ENCODE peak calls at places on chromosome 21, in five cellular contexts. S is upper lobe of left lung, D is K562, Z is HepG2, V is GM12878. M is an unnamed sample. For H3K9me3, the result is how much of the 10 kb centered on the place peaks cover.

GRCh38 chr21:18772404-18772803 is 368.8 kb upstream of the TMPRSS15 start:
- ATAC-seq in S (no peak), Z (no peak), D (no peak), V (no peak), M (no peak)

GRCh38 chr21:41280115-41280919 is 36.3 kb upstream of the FAM3B start:
- ATAC-seq in V (no peak), S (peak), Z (peak), D (no peak), M (peak)

GRCh38 chr21:31185663-31186062 is 147.4 kb upstream of the KRTAP19-8 start:
- ATAC-seq in D (no peak), Z (no peak), V (no peak), S (no peak), M (no peak)

GRCh38 chr21:41631564-41632461 is 123.9 kb upstream of the TMPRSS2 start:
- ATAC-seq in Z (peak), D (no peak), S (peak), V (no peak), M (no peak)

GRCh38 chr21:26077523-26077922 is 93.0 kb downstream of the APP start:
- ATAC-seq in V (no peak), S (no peak), D (no peak), Z (no peak), M (peak)

GRCh38 chr21:39523930-39524329 is 72.2 kb downstream of the SH3BGR start:
- ATAC-seq in D (no peak), S (peak), Z (no peak), V (no peak), M (no peak)

GRCh38 chr21:16241021-16241420 is 511.2 kb downstream of the USP25 start:
- ATAC-seq in Z (no peak), D (no peak), S (no peak), V (no peak), M (no peak)

GRCh38 chr21:37458669-37459276 is 92.2 kb downstream of the DYRK1A start:
- ATAC-seq in D (peak), S (no peak), V (no peak), Z (no peak), M (no peak)

GRCh38 chr21:44962481-44962966 is 22.7 kb downstream of the SLX9 start:
- ATAC-seq in Z (no peak), D (no peak), S (peak), V (no peak), M (peak)
- TF ChIP-seq EP300 in Z (no peak), D (no peak), S (no peak), V (no peak), M (peak)

GRCh38 chr21:32253215-32253641 is 25.6 kb downstream of the MIS18A start:
- ATAC-seq in D (peak), V (no peak), Z (no peak), S (no peak), M (peak)
- TF ChIP-seq POLR2AphosphoS5 in D (no peak), V (no peak), Z (no peak), S (no peak), M (peak)

GRCh38 chr21:42997053-42997452 is 22.7 kb downstream of the PKNOX1 start:
- ATAC-seq in Z (no peak), V (no peak), D (no peak), S (no peak), M (peak)
- H3K9me3 ChIP-seq in Z (under half), V (under half), D (under half), S (under half), M (under half)

GRCh38 chr21:28342229-28342810 is 650.4 kb downstream of the LTN1 start:
- ATAC-seq in S (no peak), Z (no peak), D (no peak), V (no peak), M (no peak)
- TF ChIP-seq EP300 in S (no peak), Z (no peak), D (no peak), V (no peak), M (no peak)

GRCh38 chr21:15164678-15165303 is 100.0 kb upstream of the NRIP1 start:
- ATAC-seq in S (no peak), D (no peak), V (no peak), Z (peak), M (no peak)

GRCh38 chr21:15160136-15160535 is 95.3 kb upstream of the NRIP1 start:
- ATAC-seq in D (no peak), S (no peak), V (no peak), Z (no peak), M (no peak)

DNA sequence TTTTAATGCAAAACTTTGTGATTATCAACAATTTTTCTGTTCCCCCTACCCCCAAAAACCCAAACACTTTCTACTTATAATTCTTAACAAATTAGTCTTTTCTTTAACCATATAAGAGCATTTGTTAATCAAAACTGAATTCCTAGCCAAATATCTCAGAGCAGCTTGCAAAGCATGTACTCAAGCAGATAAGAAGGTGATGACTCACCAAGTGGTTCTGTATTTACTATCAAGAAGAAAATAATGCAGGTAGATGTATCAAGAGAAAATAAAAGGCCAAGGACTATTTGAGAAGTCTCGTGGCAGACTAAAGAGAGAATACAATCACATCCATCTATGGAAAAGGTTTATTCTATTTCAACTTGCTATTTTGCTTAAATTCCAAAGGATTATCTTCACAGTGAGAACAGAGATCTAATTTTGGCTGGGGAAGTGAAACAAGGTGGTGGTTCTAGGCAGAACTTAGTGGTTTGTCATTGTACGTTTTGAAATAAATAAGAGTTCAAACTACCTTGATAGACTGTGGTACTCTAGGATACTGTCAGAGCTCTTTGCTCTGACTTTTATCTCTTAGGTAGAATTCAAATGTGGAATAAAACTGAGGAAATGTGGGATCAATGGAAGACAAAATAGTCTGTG is 94.7 kb upstream of the NRIP1 start:
- ATAC-seq in Z (no peak), V (peak), D (no peak), S (no peak), M (no peak)
- TF ChIP-seq POLR2AphosphoS5 in Z (no peak), V (no peak), D (no peak), S (no peak), M (no peak)

DNA sequence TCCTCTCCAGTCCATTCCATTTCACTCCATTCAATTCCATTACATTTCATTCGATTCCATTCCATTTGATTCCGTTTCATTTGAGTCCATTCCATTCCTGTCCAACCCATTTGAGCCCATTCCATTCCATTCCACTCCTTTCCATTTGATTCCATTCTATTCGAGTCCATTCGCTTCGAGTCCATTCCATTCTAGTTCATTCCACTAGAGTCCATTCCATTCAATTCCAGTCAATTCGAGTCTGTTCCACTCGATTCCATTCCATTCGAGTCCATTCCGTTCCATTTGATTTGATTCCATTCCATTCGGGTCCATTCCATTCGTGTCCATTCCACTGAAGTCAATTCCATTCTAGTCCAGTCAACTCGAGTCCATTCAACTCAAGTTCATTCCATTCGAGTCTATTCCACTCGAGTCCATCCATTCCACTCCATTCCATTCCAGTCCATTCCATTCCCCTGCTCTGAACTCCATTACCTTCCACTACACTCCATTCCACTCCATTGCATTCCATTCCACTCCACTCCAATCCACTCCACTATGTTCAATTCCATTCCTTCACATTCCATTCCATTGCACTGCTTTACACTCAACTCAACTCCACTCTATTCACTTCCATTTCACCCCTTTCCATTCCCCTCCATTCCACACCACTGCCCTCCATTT is 2569.4 kb upstream of the TPTE start:
- ATAC-seq in S (no peak), V (no peak), D (no peak), Z (no peak), M (no peak)
- H3K9me3 ChIP-seq in S (half or more), V (under half), D (under half), Z (under half), M (under half)

GRCh38 chr21:45950740-45951515 is 30.6 kb upstream of the COL6A1 start:
- ATAC-seq in Z (no peak), S (peak), V (no peak), D (no peak), M (peak)
- TF ChIP-seq EP300 in Z (no peak), S (no peak), V (no peak), D (no peak), M (no peak)